ENCODE peak calls at places on chromosomes 6 and 20, in six cellular contexts. U is neural progenitor cell, L is PC-9, X is GM23338, F is endothelial cell of umbilical vein, A is IMR-90. G is an unnamed sample. For H4K20me1, the result is how much of the 10 kb centered on the place peaks cover.

GRCh38 chr20:20078041-20078440 is 25.7 kb downstream of the CFAP61 start:
- DNase-seq in F (no peak), X (peak), A (no peak), L (no peak), U (no peak), G (no peak)

GRCh38 chr20:43355610-43356009 is 102.1 kb upstream of the SRSF6 start:
- DNase-seq in A (no peak), L (no peak), F (no peak), U (no peak), X (no peak), G (no peak)

GRCh38 chr6:136060052-136060451 is 190.1 kb downstream of the MTFR2 start:
- DNase-seq in F (no peak), L (no peak), X (no peak), U (no peak), A (no peak), G (no peak)

GRCh38 chr6:149907317-149907716 is 9.4 kb upstream of the RAET1E start:
- DNase-seq in X (no peak), F (no peak), L (no peak), A (no peak), U (no peak), G (no peak)

GRCh38 chr6:141169419-141169818 is 963.3 kb upstream of the GJE1 start:
- DNase-seq in X (peak), F (no peak), L (no peak), U (peak), A (peak), G (no peak)

GRCh38 chr6:75546401-75546800 is 52.8 kb upstream of the FILIP1 start:
- DNase-seq in X (no peak), A (peak), L (no peak), F (peak), U (peak), G (no peak)

GRCh38 chr6:160102956-160103824 is 18.4 kb upstream of the SLC22A1 start:
- DNase-seq in F (peak), X (peak), L (no peak), U (peak), A (peak), G (peak)

GRCh38 chr6:164109770-164110140 is 695.2 kb downstream of the QKI start:
- DNase-seq in L (no peak), A (no peak), U (no peak), X (peak), F (peak), G (no peak)

GRCh38 chr6:97113170-97113569 is 169.8 kb downstream of the MMS22L start:
- DNase-seq in F (no peak), A (no peak), X (no peak), L (no peak), U (no peak), G (no peak)

GRCh38 chr20:33893314-33893713 is 82.2 kb downstream of the CHMP4B start:
- DNase-seq in X (no peak), A (peak), F (no peak), U (no peak), L (no peak), G (no peak)

GRCh38 chr6:151413372-151414145 is 22.2 kb upstream of the ZBTB2 start:
- DNase-seq in A (no peak), X (no peak), F (no peak), U (no peak), L (no peak), G (peak)

GRCh38 chr6:165422192-165422591 is 112.8 kb upstream of the C6orf118 start:
- DNase-seq in X (no peak), U (no peak), L (no peak), F (no peak), A (no peak), G (no peak)

GRCh38 chr6:37019065-37019450 is 13.6 kb downstream of the FGD2 start:
- DNase-seq in A (no peak), F (no peak), U (no peak), L (peak), X (no peak), G (no peak)

GRCh38 chr20:35886537-35886936 is 67.8 kb downstream of the SCAND1 start:
- DNase-seq in A (no peak), L (no peak), U (no peak), X (no peak), F (no peak), G (no peak)

GRCh38 chr6:29764422-29765196 is 41.4 kb downstream of the HLA-F start:
- DNase-seq in X (no peak), F (no peak), L (no peak), A (no peak), U (no peak), G (no peak)

GRCh38 chr6:105601541-105602174 is 198.8 kb upstream of the PREP start:
- DNase-seq in U (no peak), A (peak), L (peak), F (no peak), X (no peak), G (no peak)

GRCh38 chr6:154276810-154277577 is 79.6 kb downstream of the IPCEF1 start:
- DNase-seq in U (peak), F (peak), A (peak), X (peak), L (no peak), G (no peak)

GRCh38 chr20:38111366-38112232 is 53.5 kb downstream of the TGM2 start:
- DNase-seq in U (no peak), L (no peak), A (no peak), X (no peak), F (no peak), G (no peak)

GRCh38 chr6:115078555-115078954 is 735.7 kb upstream of the HS3ST5 start:
- DNase-seq in X (no peak), L (no peak), U (no peak), A (no peak), F (no peak), G (no peak)

GRCh38 chr20:17657079-17657825 is 24.8 kb downstream of the RRBP1 start:
- DNase-seq in U (no peak), X (no peak), A (no peak), L (no peak), F (no peak), G (no peak)

GRCh38 chr20:64058536-64058935 is 4.5 kb upstream of the TCEA2 start:
- DNase-seq in L (no peak), U (no peak), A (peak), F (no peak), X (no peak), G (no peak)

GRCh38 chr20:63334356-63334755 is 26.8 kb downstream of the CHRNA4 start:
- DNase-seq in A (no peak), L (no peak), X (no peak), F (no peak), U (no peak), G (no peak)

GRCh38 chr6:63923139-63923739 is 287.6 kb downstream of the PHF3 start:
- DNase-seq in A (peak), U (peak), X (peak), L (no peak), F (peak), G (no peak)

GRCh38 chr6:28490191-28490890 is 25.3 kb downstream of the GPX6 start:
- DNase-seq in X (peak), F (no peak), A (peak), U (peak), L (no peak), G (no peak)

DNA sequence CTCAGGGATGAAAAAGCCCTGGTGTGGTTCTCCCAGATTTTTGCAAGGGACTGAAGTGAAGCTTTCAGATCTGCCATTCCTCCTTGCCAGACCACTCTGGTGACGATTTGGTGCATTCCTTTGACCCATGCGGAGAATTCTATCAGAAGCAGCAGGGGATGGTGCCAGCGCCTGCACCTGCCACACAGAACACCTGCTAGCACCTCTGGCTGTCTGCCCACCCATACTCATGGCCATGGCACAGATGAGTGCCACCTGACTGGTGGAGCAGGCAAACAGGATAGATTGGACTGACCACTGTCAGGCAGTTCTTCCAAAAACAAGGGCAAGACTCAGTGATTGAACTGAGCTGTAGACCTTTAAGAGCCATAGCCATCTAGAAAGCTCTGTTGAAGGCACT is 107.1 kb downstream of the CDYL start:
- DNase-seq in L (no peak), X (no peak), U (no peak), F (no peak), A (no peak), G (no peak)
- H4K20me1 ChIP-seq in L (under half), X (half or more), U (half or more), F (under half), A (half or more), G (under half)

GRCh38 chr6:170277893-170278742 is 12.8 kb downstream of the DLL1 start:
- DNase-seq in U (no peak), X (peak), F (no peak), L (no peak), A (no peak), G (peak)

GRCh38 chr6:170274713-170275560 is 15.9 kb downstream of the DLL1 start:
- DNase-seq in L (no peak), U (no peak), F (no peak), X (no peak), A (no peak), G (no peak)

GRCh38 chr6:170278743-170279094 is 12.2 kb downstream of the DLL1 start:
- DNase-seq in A (no peak), L (no peak), U (no peak), X (no peak), F (no peak), G (peak)

GRCh38 chr6:170273681-170274080 is 17.2 kb downstream of the DLL1 start:
- DNase-seq in F (no peak), X (no peak), L (no peak), A (no peak), U (no peak), G (no peak)

DNA sequence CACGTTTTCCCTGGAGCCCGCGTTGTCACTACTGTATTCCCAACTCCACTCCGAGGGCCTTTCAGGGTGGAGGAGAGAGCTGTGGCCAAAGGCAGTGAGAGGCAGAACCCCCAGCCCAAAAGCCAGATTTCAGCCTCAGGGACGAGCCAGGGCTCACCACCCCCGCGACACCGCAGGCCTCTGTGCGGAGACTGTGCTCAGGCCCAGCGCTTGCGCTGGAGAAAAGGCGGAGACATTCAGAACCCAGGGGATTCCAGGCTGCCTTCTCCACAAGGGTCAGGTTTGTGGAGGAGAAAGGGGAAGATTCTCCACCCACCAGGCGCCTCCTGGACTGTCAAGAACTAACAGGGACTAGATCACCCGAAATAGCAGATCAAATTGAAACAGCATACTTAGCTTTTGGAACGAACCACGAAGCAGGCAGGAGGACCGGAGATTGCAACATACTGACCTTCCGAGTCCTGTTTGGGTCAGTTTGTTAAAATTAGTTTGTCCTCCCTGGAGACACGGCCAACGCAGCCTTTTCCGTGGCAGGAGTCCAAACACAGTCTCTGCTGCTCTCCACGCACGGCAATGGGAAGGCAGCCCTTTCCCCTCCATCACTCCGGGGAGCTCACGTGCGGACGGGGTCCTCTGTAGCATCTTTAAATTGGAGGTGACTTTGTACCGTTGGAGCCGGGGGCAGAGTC is 14.4 kb downstream of the DLL1 start:
- DNase-seq in X (no peak), F (no peak), A (no peak), L (no peak), U (no peak), G (no peak)
- H2AFZ ChIP-seq in X (no peak), F (no peak), A (peak), L (no peak), U (no peak), G (no peak)

GRCh38 chr6:6516643-6517042 is 71.9 kb upstream of the LY86 start:
- DNase-seq in X (no peak), L (no peak), U (no peak), F (no peak), A (no peak), G (no peak)
- H3K4me3 ChIP-seq in X (no peak), L (no peak), U (no peak), F (no peak), A (no peak), G (no peak)

DNA sequence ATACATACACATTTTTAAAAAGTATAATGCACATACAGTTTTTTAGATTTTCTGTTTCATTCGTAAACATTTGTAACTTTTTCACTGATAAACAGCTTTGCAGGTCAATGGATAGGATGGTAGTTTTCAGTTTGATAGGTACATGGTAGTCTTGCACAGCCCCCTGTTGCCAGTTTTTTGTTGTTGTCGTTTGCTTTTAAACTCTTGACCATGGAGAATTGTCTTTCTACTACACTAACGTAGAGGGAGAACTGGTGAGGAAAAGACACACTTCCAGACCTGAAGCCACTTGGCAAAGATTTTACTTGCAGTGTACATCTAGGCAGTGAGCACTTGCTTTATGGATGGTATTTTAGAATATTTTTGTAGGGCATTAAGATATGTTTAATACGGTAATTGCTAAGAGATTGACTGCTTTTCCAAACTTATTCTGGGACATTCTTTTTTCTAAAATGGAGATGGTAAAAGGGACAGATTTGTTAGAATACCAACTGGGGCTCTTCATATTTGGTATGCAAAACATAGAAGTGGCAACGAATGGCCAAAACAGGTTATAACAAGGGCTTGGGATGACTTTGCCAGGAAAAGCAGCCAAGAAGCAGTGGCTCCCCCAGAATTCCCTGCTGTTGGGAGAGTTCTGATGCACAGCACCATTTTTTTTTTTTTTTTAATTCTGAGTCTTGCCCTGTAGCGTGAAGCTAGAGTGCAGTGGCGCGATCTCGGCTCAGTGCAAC is 1.5 kb downstream of the PYGB start:
- DNase-seq in X (no peak), L (no peak), A (peak), U (no peak), F (peak), G (no peak)
- H4K20me1 ChIP-seq in X (under half), L (under half), A (half or more), U (under half), F (under half), G (under half)

GRCh38 chr6:98295776-98296175 is 538.6 kb upstream of the POU3F2 start:
- DNase-seq in X (peak), U (peak), L (no peak), F (no peak), A (no peak), G (no peak)

GRCh38 chr6:98287876-98288275 is 546.5 kb upstream of the POU3F2 start:
- DNase-seq in L (no peak), X (no peak), U (no peak), A (no peak), F (no peak), G (no peak)

DNA sequence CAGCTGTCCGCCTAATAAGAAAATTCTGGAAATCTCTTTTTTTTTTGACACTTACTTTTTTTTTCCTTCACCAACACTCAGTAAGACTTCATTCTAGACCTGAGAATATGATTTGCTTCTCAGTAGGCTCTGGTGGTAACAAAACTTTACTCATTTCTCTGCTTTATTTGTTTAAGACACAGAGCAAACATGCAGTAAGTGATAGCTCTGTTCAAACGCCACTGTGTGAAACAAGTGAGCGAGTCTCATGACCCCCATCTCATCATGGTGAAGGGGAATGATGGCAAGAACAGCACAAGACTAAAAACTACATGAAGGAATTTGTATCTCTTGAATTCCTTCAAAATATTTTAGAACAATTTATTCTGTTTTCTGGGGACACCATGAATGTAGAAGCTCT is 541.6 kb upstream of the POU3F2 start:
- DNase-seq in U (no peak), F (no peak), X (no peak), L (no peak), A (no peak), G (no peak)
- H2AFZ ChIP-seq in U (no peak), F (no peak), X (no peak), L (no peak), A (no peak), G (no peak)

DNA sequence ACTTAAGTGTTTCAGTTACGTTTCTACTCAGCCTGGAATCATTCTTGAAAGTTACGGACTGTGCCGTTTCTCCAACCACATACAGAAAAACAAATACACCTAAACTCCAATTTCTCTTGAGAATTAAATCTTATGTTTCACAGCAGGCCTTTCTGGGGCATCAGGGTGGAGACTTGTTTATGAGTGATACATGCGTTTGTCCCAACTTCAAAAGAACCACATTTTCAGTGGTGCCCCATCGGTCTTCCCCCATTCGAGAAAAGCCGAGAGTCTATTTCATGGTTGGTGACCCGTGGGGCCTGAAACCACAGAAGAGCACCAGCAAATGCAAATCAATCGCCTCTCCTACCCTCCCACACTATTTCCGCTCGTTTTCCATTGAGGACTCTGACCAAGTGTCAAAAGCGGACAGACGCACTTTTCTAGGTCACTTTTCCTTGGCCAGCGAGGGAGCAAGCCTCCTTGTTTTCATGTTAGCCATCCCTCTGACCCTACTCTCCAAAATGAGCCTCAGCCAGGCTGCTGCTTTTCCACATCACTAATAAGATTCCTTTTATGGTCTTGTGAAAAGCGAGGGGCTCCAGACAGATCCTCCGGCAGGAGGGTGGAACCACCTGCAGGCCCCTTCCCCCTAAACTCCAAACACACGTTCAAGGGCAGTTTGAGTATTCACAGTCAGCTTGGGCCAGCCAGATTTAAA is 3.1 kb downstream of the JAG1 start:
- DNase-seq in F (peak), L (no peak), U (no peak), X (no peak), A (peak), G (no peak)
- H3K4me3 ChIP-seq in F (peak), L (peak), U (peak), X (peak), A (peak), G (no peak)

DNA sequence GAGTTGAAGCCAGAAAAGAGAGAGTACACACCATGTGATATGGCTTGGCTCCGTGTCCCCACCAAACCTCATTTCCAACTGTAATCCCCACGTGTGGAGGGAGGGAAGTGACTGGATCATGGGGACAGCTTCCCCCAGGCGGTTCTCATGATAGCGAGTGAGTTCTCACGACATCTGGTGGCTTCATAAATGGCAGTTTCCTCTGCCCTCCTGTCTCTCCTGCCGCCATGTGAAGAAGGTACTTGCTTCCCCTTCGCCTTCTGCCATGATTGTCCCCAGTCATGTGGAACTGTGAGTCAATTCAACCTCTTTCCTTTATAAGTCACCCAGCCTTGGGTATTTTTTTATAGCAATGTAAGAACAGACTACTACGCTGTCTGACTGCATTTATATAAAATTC is 40.3 kb downstream of the TAF4 start:
- DNase-seq in A (no peak), X (no peak), L (no peak), U (no peak), F (peak), G (no peak)
- H4K20me1 ChIP-seq in A (half or more), X (half or more), L (under half), U (half or more), F (under half), G (half or more)

GRCh38 chr6:19137419-19138035 is 699.6 kb upstream of the ID4 start:
- DNase-seq in X (no peak), A (no peak), F (no peak), L (no peak), U (no peak), G (no peak)

DNA sequence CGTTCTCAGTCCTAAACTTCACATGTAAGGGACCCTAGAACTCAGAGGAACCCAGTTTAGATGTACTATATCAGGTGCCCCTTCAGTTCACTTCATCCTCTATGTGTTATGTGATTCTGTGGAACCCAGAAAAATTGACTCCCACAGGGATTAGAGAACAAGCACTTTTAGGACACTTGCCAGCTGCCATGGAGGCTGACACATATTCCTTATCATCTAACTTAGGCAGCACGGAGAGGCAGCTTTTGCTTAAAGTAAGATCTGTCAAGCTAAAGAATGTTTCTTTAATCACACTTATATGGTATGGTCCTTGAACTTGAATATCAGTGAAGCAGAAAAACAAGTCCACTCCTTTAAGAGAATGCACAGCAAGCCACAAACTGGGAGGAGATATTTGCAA is 701.5 kb upstream of the ID4 start:
- DNase-seq in A (no peak), F (no peak), L (no peak), X (no peak), U (no peak), G (no peak)
- H2AFZ ChIP-seq in A (no peak), F (no peak), L (no peak), X (no peak), U (no peak), G (no peak)

GRCh38 chr6:90080876-90081464 is 186.7 kb downstream of the GJA10 start:
- DNase-seq in L (no peak), A (no peak), F (no peak), X (no peak), U (no peak), G (peak)
- H3K4me3 ChIP-seq in L (no peak), A (no peak), F (no peak), X (no peak), U (no peak), G (peak)

G was measured in DND-41.